ENCODE peak calls at places on chromosome 16, in four cellular contexts. I, O, Z and T are unnamed samples.

GRCh38 chr16:84618428-84619102 is 687 bp upstream of the COTL1 start:
- DNase-seq in I (peak; percentile 86), O (peak; percentile 92), Z (no peak), T (peak; percentile 98)

GRCh38 chr16:2744711-2745110 is 7.7 kb upstream of the SRRM2 start:
- DNase-seq in I (no peak), O (no peak), Z (no peak), T (no peak)

GRCh38 chr16:31301708-31302400 is 42.1 kb downstream of the ITGAM start:
- DNase-seq in I (no peak), O (peak; percentile 40), Z (no peak), T (peak; percentile 11)

GRCh38 chr16:56747486-56748045 is 17.6 kb downstream of the NUP93 start:
- DNase-seq in I (no peak), O (peak; percentile 28), Z (no peak), T (no peak)

GRCh38 chr16:75860654-75861053 is 134.4 kb upstream of the CPHXL start:
- DNase-seq in I (no peak), O (no peak), Z (no peak), T (no peak)

GRCh38 chr16:74691093-74691855 is 9.4 kb downstream of the MLKL start:
- DNase-seq in I (no peak), O (peak; percentile 55), Z (no peak), T (no peak)

GRCh38 chr16:84281077-84281476 is 13.6 kb upstream of the WFDC1 start:
- DNase-seq in I (no peak), O (peak; percentile 34), Z (no peak), T (peak; percentile 35)

GRCh38 chr16:57794849-57795430 is 7.4 kb downstream of the KIFC3 start:
- DNase-seq in I (no peak), O (no peak), Z (no peak), T (no peak)

GRCh38 chr16:67278773-67279295 is 498 bp upstream of the PLEKHG4 start:
- DNase-seq in I (peak; percentile 45), O (no peak), Z (peak; percentile 30), T (no peak)

GRCh38 chr16:23398987-23399805 is 53.8 kb downstream of the COG7 start:
- DNase-seq in I (no peak), O (no peak), Z (no peak), T (no peak)
- TF ChIP-seq CTCF in I (no peak), O (no peak), Z (no peak), T (peak; percentile 9)

GRCh38 chr16:83247767-83248372 is 559.9 kb upstream of the HSBP1 start:
- DNase-seq in I (no peak), O (no peak), Z (no peak), T (no peak)

GRCh38 chr16:83248735-83249469 is 558.9 kb upstream of the HSBP1 start:
- DNase-seq in I (no peak), O (peak; percentile 14), Z (no peak), T (no peak)

GRCh38 chr16:83258366-83258765 is 549.4 kb upstream of the HSBP1 start:
- DNase-seq in I (no peak), O (no peak), Z (no peak), T (no peak)

DNA sequence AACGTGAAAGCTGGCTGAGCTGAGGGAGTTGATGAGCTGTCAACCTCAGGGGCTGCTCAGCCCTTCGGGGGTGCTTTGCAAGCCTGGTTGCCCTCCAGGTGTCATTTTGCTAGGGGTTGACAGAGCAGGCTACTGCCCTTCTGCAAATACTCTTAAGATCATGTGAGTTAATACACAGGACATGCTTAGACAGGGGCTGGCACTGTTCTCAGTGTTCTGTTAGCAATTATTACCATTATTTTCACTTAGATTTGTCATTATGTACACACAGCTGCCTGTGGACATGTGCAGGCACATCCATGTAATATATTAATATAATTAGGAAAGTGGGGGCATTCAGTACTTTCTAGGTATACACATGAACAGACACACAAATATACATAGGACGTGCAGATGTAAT is 554.3 kb upstream of the HSBP1 start:
- DNase-seq in I (no peak), O (no peak), Z (no peak), T (no peak)
- TF ChIP-seq CTCF in I (no peak), O (no peak), Z (no peak), T (no peak)

GRCh38 chr16:47995354-47995753 is 160.4 kb downstream of the ABCC12 start:
- DNase-seq in I (no peak), O (peak; percentile 4), Z (no peak), T (no peak)
- TF ChIP-seq CTCF in I (no peak), O (peak; percentile 25), Z (no peak), T (peak; percentile 14)

GRCh38 chr16:88839026-88839529 is 17.7 kb downstream of the GALNS start:
- DNase-seq in I (no peak), O (no peak), Z (no peak), T (no peak)
- TF ChIP-seq CTCF in I (no peak), O (no peak), Z (no peak), T (peak; percentile 39)

GRCh38 chr16:230949-231348 is 1.7 kb upstream of the LUC7L start:
- DNase-seq in I (no peak), O (no peak), Z (no peak), T (no peak)

GRCh38 chr16:229731-230281 is 557 bp upstream of the LUC7L start:
- DNase-seq in I (no peak), O (no peak), Z (no peak), T (no peak)

GRCh38 chr16:228917-229730 is at the start of gene LUC7L:
- DNase-seq in I (peak; percentile 91), O (peak; percentile 88), Z (peak; percentile 82), T (peak; percentile 71)

DNA sequence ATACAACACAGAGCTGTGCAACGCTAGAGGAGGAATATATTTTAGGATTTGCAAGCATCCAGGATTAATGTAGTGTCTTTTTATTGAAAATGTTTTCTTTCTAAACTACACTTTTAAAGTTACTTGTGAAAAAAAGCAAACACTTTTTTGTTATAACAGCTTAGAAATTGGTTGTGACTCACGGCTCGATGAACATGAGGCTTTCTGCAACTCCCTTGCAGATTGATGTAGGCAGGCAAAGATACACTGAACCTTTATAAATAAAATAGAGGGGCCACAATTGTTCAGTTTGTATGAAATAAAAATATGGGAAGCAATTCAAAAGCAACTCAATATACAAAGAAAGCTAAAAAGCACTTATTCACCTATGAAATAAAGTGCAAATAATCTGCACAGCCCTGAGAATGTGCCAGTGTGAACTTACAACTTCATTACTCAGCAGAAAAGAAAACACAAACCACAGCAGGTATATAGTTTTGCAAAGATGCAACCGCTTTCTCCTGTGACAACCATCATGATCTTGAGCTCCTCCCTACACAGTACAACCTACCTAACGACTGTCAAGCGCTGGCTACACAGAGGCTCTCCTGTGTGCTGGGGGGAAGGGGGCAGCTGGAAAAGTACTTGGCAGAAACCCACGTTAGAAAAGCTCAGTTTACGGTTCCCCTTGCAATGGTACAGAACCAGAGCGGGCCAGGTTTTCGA is 946 bp downstream of the LUC7L start:
- DNase-seq in I (no peak), O (peak; percentile 8), Z (no peak), T (no peak)
- TF ChIP-seq CTCF in I (no peak), O (no peak), Z (no peak), T (no peak)

DNA sequence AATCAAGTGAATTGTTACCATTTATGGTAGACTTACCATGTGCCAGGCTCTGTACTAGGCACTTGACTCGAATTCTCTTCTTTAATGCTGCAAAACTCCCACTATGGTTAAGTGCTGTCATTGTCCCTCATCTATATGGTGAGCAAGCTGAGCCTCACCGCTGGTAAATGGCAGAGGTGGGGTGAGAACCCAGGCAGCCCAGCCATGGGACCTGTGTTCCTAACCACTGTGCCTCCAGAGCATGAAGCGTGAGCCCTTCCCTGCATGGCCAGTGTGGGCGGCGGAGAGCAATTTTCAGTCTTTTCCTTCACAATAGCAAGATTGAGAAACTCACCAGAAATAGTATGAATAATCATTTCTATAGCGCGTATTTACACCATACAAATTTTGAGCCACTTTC is 9.1 kb downstream of the BFAR start:
- DNase-seq in I (no peak), O (peak; percentile 7), Z (no peak), T (no peak)
- TF ChIP-seq CTCF in I (no peak), O (no peak), Z (no peak), T (no peak)

DNA sequence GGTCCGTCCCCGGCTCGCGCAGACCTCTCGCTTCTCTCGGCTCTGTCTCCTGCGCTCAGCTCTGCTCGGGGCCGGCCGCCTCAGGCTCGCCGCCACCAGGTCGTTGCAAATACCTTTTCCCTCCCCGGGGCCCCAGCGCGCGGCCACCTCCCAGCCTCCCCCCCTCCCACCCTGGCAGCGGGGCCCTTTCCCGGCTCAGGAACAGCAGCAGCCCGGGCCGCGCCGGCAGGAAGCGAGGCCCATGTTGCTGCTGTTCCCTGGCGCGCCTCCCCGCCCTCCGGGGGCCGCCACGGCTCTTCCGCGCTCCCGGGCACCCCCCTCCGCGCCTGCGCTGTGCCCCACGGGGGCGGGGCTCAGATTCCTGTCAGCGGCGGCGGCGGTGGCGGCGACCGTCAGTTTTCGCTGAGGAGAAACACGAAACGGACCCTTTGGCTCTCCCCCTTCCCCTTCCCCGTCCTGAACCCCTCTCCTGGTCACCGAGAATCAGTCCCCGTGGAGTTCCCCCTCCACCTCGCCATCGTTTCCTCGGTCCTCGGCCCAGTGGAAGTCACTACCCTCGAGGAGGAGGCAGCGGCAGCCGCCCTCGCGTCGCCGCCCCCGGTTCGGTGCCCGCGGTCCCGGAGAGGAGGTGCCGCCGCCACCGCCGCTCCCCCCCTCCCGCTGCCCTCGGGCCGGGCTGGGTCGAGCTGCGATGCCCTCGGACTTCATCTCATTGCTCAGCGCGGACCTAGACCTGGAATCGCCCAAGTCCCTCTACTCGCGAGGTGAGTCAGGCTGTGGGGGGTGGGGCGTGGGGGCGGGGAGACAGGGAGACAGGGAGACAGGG is at the start of gene NFAT5:
- DNase-seq in I (peak; percentile 94), O (peak; percentile 86), Z (peak; percentile 87), T (peak; percentile 57)
- TF ChIP-seq CTCF in I (no peak), O (no peak), Z (no peak), T (peak; percentile 25)